ENCODE peak calls at places on chromosome 15, in eight cellular contexts. One of them, this sample, is unnamed.
A peak's percentile ranks its signal among the peaks of the same experiment; 100 is the strongest.

GRCh38 chr15:67998599-67999122 is 55.5 kb upstream of the PIAS1 start:
- DNase-seq in KBM-7: no peak
- DNase-seq in epithelial cell of esophagus: peak; percentile 87
- DNase-seq in HEK293T: no peak
- DNase-seq in omental fat pad: no peak
- DNase-seq in T-helper 1 cell: no peak
- DNase-seq in RCC 7860: no peak
- DNase-seq in C1 segment of cervical spinal cord: no peak
- DNase-seq in this sample: peak; percentile 71

GRCh38 chr15:100190675-100191074 is 151.1 kb downstream of the ADAMTS17 start:
- DNase-seq in KBM-7: no peak
- DNase-seq in epithelial cell of esophagus: no peak
- DNase-seq in HEK293T: no peak
- DNase-seq in omental fat pad: no peak
- DNase-seq in T-helper 1 cell: no peak
- DNase-seq in RCC 7860: no peak
- DNase-seq in C1 segment of cervical spinal cord: no peak
- DNase-seq in this sample: no peak

GRCh38 chr15:57436961-57437360 is 60.7 kb downstream of the CGNL1 start:
- DNase-seq in KBM-7: no peak
- DNase-seq in epithelial cell of esophagus: no peak
- DNase-seq in HEK293T: no peak
- DNase-seq in omental fat pad: no peak
- DNase-seq in T-helper 1 cell: no peak
- DNase-seq in RCC 7860: no peak
- DNase-seq in C1 segment of cervical spinal cord: no peak
- DNase-seq in this sample: no peak

GRCh38 chr15:92811514-92811913 is 88.6 kb upstream of the CHD2 start:
- DNase-seq in KBM-7: peak; percentile 39
- DNase-seq in epithelial cell of esophagus: peak; percentile 84
- DNase-seq in HEK293T: no peak
- DNase-seq in omental fat pad: no peak
- DNase-seq in T-helper 1 cell: no peak
- DNase-seq in RCC 7860: peak; percentile 45
- DNase-seq in C1 segment of cervical spinal cord: no peak
- DNase-seq in this sample: peak; percentile 83

GRCh38 chr15:72927451-72927850 is 124.8 kb upstream of the NEO1 start:
- DNase-seq in KBM-7: no peak
- DNase-seq in epithelial cell of esophagus: no peak
- DNase-seq in HEK293T: no peak
- DNase-seq in omental fat pad: no peak
- DNase-seq in T-helper 1 cell: no peak
- DNase-seq in RCC 7860: no peak
- DNase-seq in C1 segment of cervical spinal cord: no peak
- DNase-seq in this sample: no peak

GRCh38 chr15:22922003-22922402 is 58.2 kb downstream of the CYFIP1 start:
- DNase-seq in KBM-7: no peak
- DNase-seq in epithelial cell of esophagus: peak; percentile 46
- DNase-seq in HEK293T: no peak
- DNase-seq in omental fat pad: no peak
- DNase-seq in T-helper 1 cell: no peak
- DNase-seq in RCC 7860: no peak
- DNase-seq in C1 segment of cervical spinal cord: no peak
- DNase-seq in this sample: no peak

GRCh38 chr15:55241193-55241592 is 44.5 kb upstream of the RSL24D1 start:
- DNase-seq in KBM-7: no peak
- DNase-seq in epithelial cell of esophagus: no peak
- DNase-seq in HEK293T: no peak
- DNase-seq in omental fat pad: no peak
- DNase-seq in T-helper 1 cell: no peak
- DNase-seq in RCC 7860: no peak
- DNase-seq in C1 segment of cervical spinal cord: no peak
- DNase-seq in this sample: no peak

GRCh38 chr15:48385431-48385830 is 54.2 kb downstream of the DUT start:
- DNase-seq in KBM-7: no peak
- DNase-seq in epithelial cell of esophagus: peak; percentile 69
- DNase-seq in HEK293T: no peak
- DNase-seq in omental fat pad: no peak
- DNase-seq in T-helper 1 cell: no peak
- DNase-seq in RCC 7860: peak; percentile 77
- DNase-seq in C1 segment of cervical spinal cord: no peak
- DNase-seq in this sample: no peak

GRCh38 chr15:99486371-99487336 is 79.1 kb upstream of the MEF2A start:
- DNase-seq in KBM-7: peak; percentile 21
- DNase-seq in epithelial cell of esophagus: peak; percentile 37
- DNase-seq in HEK293T: peak; percentile 60
- DNase-seq in omental fat pad: no peak
- DNase-seq in T-helper 1 cell: no peak
- DNase-seq in RCC 7860: no peak
- DNase-seq in C1 segment of cervical spinal cord: no peak
- DNase-seq in this sample: peak; percentile 23

GRCh38 chr15:90552162-90552928 is 22.6 kb downstream of the CRTC3 start:
- DNase-seq in KBM-7: no peak
- DNase-seq in epithelial cell of esophagus: no peak
- DNase-seq in HEK293T: no peak
- DNase-seq in omental fat pad: no peak
- DNase-seq in T-helper 1 cell: no peak
- DNase-seq in RCC 7860: peak; percentile 79
- DNase-seq in C1 segment of cervical spinal cord: no peak
- DNase-seq in this sample: no peak

GRCh38 chr15:41965441-41966413 is 6.6 kb downstream of the EHD4 start:
- DNase-seq in KBM-7: no peak
- DNase-seq in epithelial cell of esophagus: no peak
- DNase-seq in HEK293T: no peak
- DNase-seq in omental fat pad: no peak
- DNase-seq in T-helper 1 cell: no peak
- DNase-seq in RCC 7860: no peak
- DNase-seq in C1 segment of cervical spinal cord: no peak
- DNase-seq in this sample: peak; percentile 21

GRCh38 chr15:100175406-100176114 is 166.2 kb downstream of the ADAMTS17 start:
- DNase-seq in KBM-7: no peak
- DNase-seq in epithelial cell of esophagus: no peak
- DNase-seq in HEK293T: no peak
- DNase-seq in omental fat pad: no peak
- DNase-seq in T-helper 1 cell: no peak
- DNase-seq in RCC 7860: no peak
- DNase-seq in C1 segment of cervical spinal cord: no peak
- DNase-seq in this sample: no peak

GRCh38 chr15:69760890-69761568 is 308.4 kb downstream of the RPLP1 start:
- DNase-seq in KBM-7: peak; percentile 95
- DNase-seq in epithelial cell of esophagus: peak; percentile 65
- DNase-seq in HEK293T: no peak
- DNase-seq in omental fat pad: peak; percentile 52
- DNase-seq in T-helper 1 cell: peak; percentile 61
- DNase-seq in RCC 7860: peak; percentile 91
- DNase-seq in C1 segment of cervical spinal cord: no peak
- DNase-seq in this sample: peak; percentile 96

GRCh38 chr15:99142562-99142961 is 37.7 kb downstream of the SYNM start:
- DNase-seq in KBM-7: no peak
- DNase-seq in epithelial cell of esophagus: no peak
- DNase-seq in HEK293T: no peak
- DNase-seq in omental fat pad: no peak
- DNase-seq in T-helper 1 cell: no peak
- DNase-seq in RCC 7860: no peak
- DNase-seq in C1 segment of cervical spinal cord: no peak
- DNase-seq in this sample: no peak

GRCh38 chr15:82159922-82160321 is 102.6 kb downstream of the EFL1 start:
- DNase-seq in KBM-7: no peak
- DNase-seq in epithelial cell of esophagus: peak; percentile 99
- DNase-seq in HEK293T: no peak
- DNase-seq in omental fat pad: no peak
- DNase-seq in T-helper 1 cell: no peak
- DNase-seq in RCC 7860: peak; percentile 96
- DNase-seq in C1 segment of cervical spinal cord: no peak
- DNase-seq in this sample: peak; percentile 81

GRCh38 chr15:68479406-68479805 is 47.4 kb upstream of the ITGA11 start:
- DNase-seq in KBM-7: no peak
- DNase-seq in epithelial cell of esophagus: no peak
- DNase-seq in HEK293T: no peak
- DNase-seq in omental fat pad: no peak
- DNase-seq in T-helper 1 cell: no peak
- DNase-seq in RCC 7860: no peak
- DNase-seq in C1 segment of cervical spinal cord: no peak
- DNase-seq in this sample: no peak